ENCODE peak calls at places on chromosomes 2 and 18, in five cellular contexts. One of them, this sample, is unnamed.

GRCh38 chr2:21640046-21640445 is 516.3 kb downstream of the TDRD15 start:
- DNase-seq in CD8-positive, alpha-beta memory T cell: no peak
- DNase-seq in pancreas: no peak
- DNase-seq in cardiac muscle cell: no peak
- DNase-seq in ascending aorta: no peak
- DNase-seq in this sample: no peak

GRCh38 chr2:113370478-113371091 is 66.9 kb upstream of the ZNG1B start:
- DNase-seq in ascending aorta: no peak
- DNase-seq in CD8-positive, alpha-beta memory T cell: peak; percentile 46
- DNase-seq in pancreas: peak; percentile 77
- DNase-seq in cardiac muscle cell: peak; percentile 76
- DNase-seq in this sample: peak; percentile 85

GRCh38 chr2:218829868-218830451 is 1.6 kb downstream of the PRKAG3 start:
- DNase-seq in ascending aorta: no peak
- DNase-seq in CD8-positive, alpha-beta memory T cell: no peak
- DNase-seq in pancreas: no peak
- DNase-seq in cardiac muscle cell: no peak
- DNase-seq in this sample: no peak

GRCh38 chr2:205680067-205680466 is 2.2 kb upstream of the NRP2 start:
- DNase-seq in cardiac muscle cell: peak; percentile 90
- DNase-seq in CD8-positive, alpha-beta memory T cell: no peak
- DNase-seq in ascending aorta: no peak
- DNase-seq in pancreas: peak; percentile 46
- DNase-seq in this sample: peak; percentile 80

GRCh38 chr2:187213788-187214187 is 234.3 kb downstream of the CALCRL start:
- DNase-seq in pancreas: no peak
- DNase-seq in cardiac muscle cell: no peak
- DNase-seq in ascending aorta: no peak
- DNase-seq in CD8-positive, alpha-beta memory T cell: no peak
- DNase-seq in this sample: no peak

GRCh38 chr2:203533696-203534471 is 1.2 kb downstream of the RAPH1 start:
- DNase-seq in ascending aorta: no peak
- DNase-seq in cardiac muscle cell: peak; percentile 77
- DNase-seq in pancreas: no peak
- DNase-seq in CD8-positive, alpha-beta memory T cell: no peak
- DNase-seq in this sample: peak; percentile 15

GRCh38 chr2:68620762-68621161 is 22.6 kb upstream of the PROKR1 start:
- DNase-seq in CD8-positive, alpha-beta memory T cell: no peak
- DNase-seq in pancreas: no peak
- DNase-seq in cardiac muscle cell: no peak
- DNase-seq in ascending aorta: no peak
- DNase-seq in this sample: no peak

GRCh38 chr2:127149384-127149783 is 42.4 kb upstream of the BIN1 start:
- DNase-seq in CD8-positive, alpha-beta memory T cell: no peak
- DNase-seq in cardiac muscle cell: peak; percentile 84
- DNase-seq in pancreas: no peak
- DNase-seq in ascending aorta: no peak
- DNase-seq in this sample: no peak

GRCh38 chr2:17171446-17172049 is 346.7 kb downstream of the RAD51AP2 start:
- DNase-seq in cardiac muscle cell: peak; percentile 12
- DNase-seq in CD8-positive, alpha-beta memory T cell: no peak
- DNase-seq in pancreas: peak; percentile 38
- DNase-seq in ascending aorta: no peak
- DNase-seq in this sample: peak; percentile 64

GRCh38 chr18:274313-274712 is 6.5 kb upstream of the THOC1 start:
- DNase-seq in ascending aorta: no peak
- DNase-seq in CD8-positive, alpha-beta memory T cell: no peak
- DNase-seq in pancreas: no peak
- DNase-seq in cardiac muscle cell: no peak
- DNase-seq in this sample: no peak

GRCh38 chr2:40304340-40304739 is 147.6 kb downstream of the SLC8A1 start:
- DNase-seq in CD8-positive, alpha-beta memory T cell: no peak
- DNase-seq in pancreas: no peak
- DNase-seq in ascending aorta: no peak
- DNase-seq in cardiac muscle cell: no peak
- DNase-seq in this sample: no peak

GRCh38 chr2:151730242-151730975 is 3.9 kb downstream of the NEB start:
- DNase-seq in ascending aorta: no peak
- DNase-seq in pancreas: no peak
- DNase-seq in cardiac muscle cell: no peak
- DNase-seq in CD8-positive, alpha-beta memory T cell: no peak
- DNase-seq in this sample: no peak

GRCh38 chr2:129056309-129056958 is 737.8 kb upstream of the HS6ST1 start:
- DNase-seq in ascending aorta: no peak
- DNase-seq in cardiac muscle cell: no peak
- DNase-seq in pancreas: no peak
- DNase-seq in CD8-positive, alpha-beta memory T cell: no peak
- DNase-seq in this sample: no peak

GRCh38 chr2:202034249-202035088 is 814 bp downstream of the FZD7 start:
- DNase-seq in CD8-positive, alpha-beta memory T cell: no peak
- DNase-seq in ascending aorta: no peak
- DNase-seq in pancreas: peak; percentile 23
- DNase-seq in cardiac muscle cell: peak; percentile 50
- DNase-seq in this sample: peak; percentile 49

GRCh38 chr2:121776361-121776760 is 20.9 kb downstream of the TSN start:
- DNase-seq in ascending aorta: no peak
- DNase-seq in pancreas: no peak
- DNase-seq in CD8-positive, alpha-beta memory T cell: no peak
- DNase-seq in cardiac muscle cell: no peak
- DNase-seq in this sample: no peak

GRCh38 chr2:16005819-16006536 is 65.6 kb downstream of the MYCN start:
- DNase-seq in ascending aorta: peak; percentile 29
- DNase-seq in pancreas: no peak
- DNase-seq in cardiac muscle cell: no peak
- DNase-seq in CD8-positive, alpha-beta memory T cell: no peak
- DNase-seq in this sample: peak; percentile 46

GRCh38 chr2:179410552-179411356 is 146.1 kb upstream of the SESTD1 start:
- DNase-seq in CD8-positive, alpha-beta memory T cell: no peak
- DNase-seq in cardiac muscle cell: peak; percentile 79
- DNase-seq in ascending aorta: no peak
- DNase-seq in pancreas: peak; percentile 48
- DNase-seq in this sample: peak; percentile 54

GRCh38 chr2:31413025-31413424 is 1.5 kb downstream of the XDH start:
- DNase-seq in pancreas: no peak
- DNase-seq in CD8-positive, alpha-beta memory T cell: no peak
- DNase-seq in cardiac muscle cell: peak; percentile 52
- DNase-seq in ascending aorta: no peak
- DNase-seq in this sample: no peak

GRCh38 chr2:137056704-137057103 is 291.4 kb downstream of the THSD7B start:
- DNase-seq in CD8-positive, alpha-beta memory T cell: no peak
- DNase-seq in cardiac muscle cell: no peak
- DNase-seq in pancreas: no peak
- DNase-seq in ascending aorta: no peak
- DNase-seq in this sample: no peak

GRCh38 chr2:88590998-88591613 is 36.2 kb downstream of the EIF2AK3 start:
- DNase-seq in cardiac muscle cell: peak; percentile 77
- DNase-seq in ascending aorta: no peak
- DNase-seq in pancreas: peak; percentile 48
- DNase-seq in CD8-positive, alpha-beta memory T cell: peak; percentile 7
- DNase-seq in this sample: peak; percentile 47

GRCh38 chr18:68918216-68918615 is 120.3 kb downstream of the CCDC102B start:
- DNase-seq in pancreas: no peak
- DNase-seq in cardiac muscle cell: no peak
- DNase-seq in CD8-positive, alpha-beta memory T cell: no peak
- DNase-seq in ascending aorta: no peak
- DNase-seq in this sample: no peak

GRCh38 chr2:28449489-28450395 is 46.1 kb upstream of the PLB1 start:
- DNase-seq in pancreas: no peak
- DNase-seq in cardiac muscle cell: peak; percentile 44
- DNase-seq in CD8-positive, alpha-beta memory T cell: no peak
- DNase-seq in ascending aorta: no peak
- DNase-seq in this sample: peak; percentile 30

GRCh38 chr2:215493370-215493769 is 57.5 kb upstream of the FN1 start:
- DNase-seq in cardiac muscle cell: no peak
- DNase-seq in pancreas: no peak
- DNase-seq in CD8-positive, alpha-beta memory T cell: no peak
- DNase-seq in ascending aorta: no peak
- DNase-seq in this sample: no peak

GRCh38 chr2:113080134-113080533 is 12.4 kb downstream of the IL1F10 start:
- DNase-seq in pancreas: no peak
- DNase-seq in cardiac muscle cell: peak; percentile 39
- DNase-seq in CD8-positive, alpha-beta memory T cell: peak; percentile 5
- DNase-seq in ascending aorta: no peak
- DNase-seq in this sample: peak; percentile 74

GRCh38 chr2:80238692-80239469 is 65.7 kb downstream of the LRRTM1 start:
- DNase-seq in ascending aorta: no peak
- DNase-seq in CD8-positive, alpha-beta memory T cell: no peak
- DNase-seq in pancreas: peak; percentile 40
- DNase-seq in cardiac muscle cell: peak; percentile 6
- DNase-seq in this sample: peak; percentile 39

GRCh38 chr2:129402076-129402475 is 577.4 kb upstream of the RAB6C start:
- DNase-seq in cardiac muscle cell: no peak
- DNase-seq in CD8-positive, alpha-beta memory T cell: no peak
- DNase-seq in pancreas: no peak
- DNase-seq in ascending aorta: no peak
- DNase-seq in this sample: no peak

GRCh38 chr2:73292906-73293533 is 328 bp downstream of the EGR4 start:
- DNase-seq in cardiac muscle cell: no peak
- DNase-seq in ascending aorta: no peak
- DNase-seq in pancreas: no peak
- DNase-seq in CD8-positive, alpha-beta memory T cell: no peak
- DNase-seq in this sample: peak; percentile 11

GRCh38 chr2:158667969-158668368 is 127.1 kb upstream of the DAPL1 start:
- DNase-seq in ascending aorta: no peak
- DNase-seq in CD8-positive, alpha-beta memory T cell: no peak
- DNase-seq in pancreas: no peak
- DNase-seq in cardiac muscle cell: peak; percentile 30
- DNase-seq in this sample: no peak

GRCh38 chr2:76316691-76317090 is 606.0 kb upstream of the GCFC2 start:
- DNase-seq in cardiac muscle cell: no peak
- DNase-seq in ascending aorta: no peak
- DNase-seq in pancreas: no peak
- DNase-seq in CD8-positive, alpha-beta memory T cell: no peak
- DNase-seq in this sample: no peak

GRCh38 chr18:50716902-50717301 is 102.9 kb downstream of the MRO start:
- DNase-seq in ascending aorta: no peak
- DNase-seq in cardiac muscle cell: peak; percentile 17
- DNase-seq in pancreas: no peak
- DNase-seq in CD8-positive, alpha-beta memory T cell: no peak
- DNase-seq in this sample: no peak

GRCh38 chr2:48423376-48423775 is 106.6 kb upstream of the STON1 start:
- DNase-seq in CD8-positive, alpha-beta memory T cell: no peak
- DNase-seq in pancreas: no peak
- DNase-seq in cardiac muscle cell: peak; percentile 52
- DNase-seq in ascending aorta: no peak
- DNase-seq in this sample: no peak

GRCh38 chr2:19369341-19369955 is 11.0 kb upstream of the OSR1 start:
- DNase-seq in CD8-positive, alpha-beta memory T cell: no peak
- DNase-seq in pancreas: no peak
- DNase-seq in cardiac muscle cell: peak; percentile 78
- DNase-seq in ascending aorta: no peak
- DNase-seq in this sample: no peak

GRCh38 chr2:224612581-224612980 is 27.4 kb upstream of the CUL3 start:
- DNase-seq in cardiac muscle cell: no peak
- DNase-seq in pancreas: no peak
- DNase-seq in CD8-positive, alpha-beta memory T cell: no peak
- DNase-seq in ascending aorta: no peak
- DNase-seq in this sample: no peak

GRCh38 chr18:39746201-39746600 is 2180.6 kb upstream of the CELF4 start:
- DNase-seq in CD8-positive, alpha-beta memory T cell: no peak
- DNase-seq in cardiac muscle cell: no peak
- DNase-seq in pancreas: no peak
- DNase-seq in ascending aorta: no peak
- DNase-seq in this sample: no peak

GRCh38 chr2:157786663-157787363 is 89.3 kb downstream of the ACVR1 start:
- DNase-seq in cardiac muscle cell: no peak
- DNase-seq in pancreas: no peak
- DNase-seq in CD8-positive, alpha-beta memory T cell: no peak
- DNase-seq in ascending aorta: no peak
- DNase-seq in this sample: no peak

GRCh38 chr2:240053173-240054155 is at the start of gene OR6B3:
- DNase-seq in CD8-positive, alpha-beta memory T cell: no peak
- DNase-seq in ascending aorta: no peak
- DNase-seq in pancreas: no peak
- DNase-seq in cardiac muscle cell: no peak
- DNase-seq in this sample: no peak
- H3K27me3 ChIP-seq in CD8-positive, alpha-beta memory T cell: no peaks in the 10 kb centered on the region
- H3K27me3 ChIP-seq in ascending aorta: no peaks in the 10 kb centered on the region
- H3K27me3 ChIP-seq in pancreas: no peaks in the 10 kb centered on the region
- H3K27me3 ChIP-seq in cardiac muscle cell: no peaks in the 10 kb centered on the region
- H3K27me3 ChIP-seq in this sample: peaks cover under 1% of the 10 kb centered on the region

GRCh38 chr18:79522451-79523220 is 126.9 kb downstream of the NFATC1 start:
- DNase-seq in ascending aorta: no peak
- DNase-seq in pancreas: peak; percentile 4
- DNase-seq in CD8-positive, alpha-beta memory T cell: peak; percentile 44
- DNase-seq in cardiac muscle cell: no peak
- DNase-seq in this sample: no peak

GRCh38 chr18:79518683-79519128 is 123.0 kb downstream of the NFATC1 start:
- DNase-seq in pancreas: peak; percentile 4
- DNase-seq in CD8-positive, alpha-beta memory T cell: no peak
- DNase-seq in cardiac muscle cell: no peak
- DNase-seq in ascending aorta: no peak
- DNase-seq in this sample: no peak

GRCh38 chr18:79521806-79522205 is 126.1 kb downstream of the NFATC1 start:
- DNase-seq in ascending aorta: no peak
- DNase-seq in cardiac muscle cell: no peak
- DNase-seq in CD8-positive, alpha-beta memory T cell: no peak
- DNase-seq in pancreas: peak; percentile 2
- DNase-seq in this sample: no peak

GRCh38 chr18:79519751-79520472 is 124.2 kb downstream of the NFATC1 start:
- DNase-seq in cardiac muscle cell: peak; percentile 39
- DNase-seq in ascending aorta: no peak
- DNase-seq in pancreas: peak; percentile 5
- DNase-seq in CD8-positive, alpha-beta memory T cell: no peak
- DNase-seq in this sample: no peak

GRCh38 chr18:79520473-79521390 is 125.0 kb downstream of the NFATC1 start:
- DNase-seq in pancreas: no peak
- DNase-seq in ascending aorta: no peak
- DNase-seq in CD8-positive, alpha-beta memory T cell: no peak
- DNase-seq in cardiac muscle cell: no peak
- DNase-seq in this sample: no peak
- H3K4me3 ChIP-seq in pancreas: no peak overlapping the region
- H3K4me3 ChIP-seq in ascending aorta: no peak overlapping the region
- H3K4me3 ChIP-seq in CD8-positive, alpha-beta memory T cell: no peak overlapping the region
- H3K4me3 ChIP-seq in cardiac muscle cell: no peak overlapping the region
- H3K4me3 ChIP-seq in this sample: no peak overlapping the region

GRCh38 chr2:23615216-23616020 is 230.4 kb downstream of the KLHL29 start:
- DNase-seq in ascending aorta: no peak
- DNase-seq in pancreas: no peak
- DNase-seq in CD8-positive, alpha-beta memory T cell: no peak
- DNase-seq in cardiac muscle cell: no peak
- DNase-seq in this sample: no peak
- H3K27me3 ChIP-seq in ascending aorta: no peaks in the 10 kb centered on the region
- H3K27me3 ChIP-seq in pancreas: no peaks in the 10 kb centered on the region
- H3K27me3 ChIP-seq in CD8-positive, alpha-beta memory T cell: no peaks in the 10 kb centered on the region
- H3K27me3 ChIP-seq in cardiac muscle cell: no peaks in the 10 kb centered on the region
- H3K27me3 ChIP-seq in this sample: no peaks in the 10 kb centered on the region

GRCh38 chr2:12452211-12452610 is 264.5 kb upstream of the TRIB2 start:
- DNase-seq in pancreas: no peak
- DNase-seq in CD8-positive, alpha-beta memory T cell: no peak
- DNase-seq in ascending aorta: no peak
- DNase-seq in cardiac muscle cell: peak; percentile 61
- DNase-seq in this sample: no peak
- H3K4me3 ChIP-seq in pancreas: no peak overlapping the region
- H3K4me3 ChIP-seq in CD8-positive, alpha-beta memory T cell: peak overlapping the region; percentile 3
- H3K4me3 ChIP-seq in ascending aorta: no peak overlapping the region
- H3K4me3 ChIP-seq in cardiac muscle cell: no peak overlapping the region
- H3K4me3 ChIP-seq in this sample: no peak overlapping the region

GRCh38 chr2:95342556-95343320 is 45.6 kb downstream of the KCNIP3 start:
- DNase-seq in pancreas: no peak
- DNase-seq in cardiac muscle cell: no peak
- DNase-seq in CD8-positive, alpha-beta memory T cell: no peak
- DNase-seq in ascending aorta: peak; percentile 0
- DNase-seq in this sample: no peak
- H3K27me3 ChIP-seq in pancreas: no peaks in the 10 kb centered on the region
- H3K27me3 ChIP-seq in cardiac muscle cell: peaks cover 61% of the 10 kb centered on the region
- H3K27me3 ChIP-seq in CD8-positive, alpha-beta memory T cell: peaks cover 17% of the 10 kb centered on the region
- H3K27me3 ChIP-seq in ascending aorta: no peaks in the 10 kb centered on the region
- H3K27me3 ChIP-seq in this sample: no peaks in the 10 kb centered on the region